ENCODE peak calls at places on chromosome 18, in five cellular contexts. G is OCI-LY7, W is AG04450, H is dorsolateral prefrontal cortex, M is neural progenitor cell. J is an unnamed sample.

GRCh38 chr18:23683671-23684070 is 5.6 kb upstream of the LAMA3 start:
- DNase-seq in G (no peak), W (no peak), H (no peak), M (no peak), J (no peak)

GRCh38 chr18:8177330-8178016 is 431.8 kb upstream of the RAB12 start:
- DNase-seq in G (no peak), W (no peak), H (no peak), M (peak), J (no peak)

GRCh38 chr18:56975276-56975675 is 171.6 kb upstream of the BOD1L2 start:
- DNase-seq in G (no peak), W (no peak), H (no peak), M (no peak), J (no peak)

GRCh38 chr18:57466307-57466706 is 31.1 kb downstream of the ONECUT2 start:
- DNase-seq in G (no peak), W (no peak), H (no peak), M (no peak), J (no peak)

GRCh38 chr18:79378416-79379250 is 17.1 kb upstream of the NFATC1 start:
- DNase-seq in G (peak), W (no peak), H (peak), M (peak), J (no peak)

GRCh38 chr18:23226930-23227728 is 91.8 kb downstream of the CABLES1 start:
- DNase-seq in G (no peak), W (peak), H (no peak), M (no peak), J (no peak)

GRCh38 chr18:26091047-26091630 is 726 bp upstream of the SS18 start:
- DNase-seq in G (peak), W (no peak), H (no peak), M (no peak), J (peak)

GRCh38 chr18:44748582-44748981 is 67.9 kb downstream of the SETBP1 start:
- DNase-seq in G (no peak), W (no peak), H (no peak), M (no peak), J (no peak)

GRCh38 chr18:74310411-74310810 is 5.2 kb upstream of the C18orf63 start:
- DNase-seq in G (peak), W (no peak), H (no peak), M (no peak), J (peak)

GRCh38 chr18:55326134-55326533 is 261.9 kb downstream of the TCF4 start:
- DNase-seq in G (peak), W (no peak), H (no peak), M (no peak), J (no peak)

GRCh38 chr18:8998481-8999217 is 103.8 kb upstream of the NDUFV2 start:
- DNase-seq in G (no peak), W (no peak), H (no peak), M (peak), J (no peak)

GRCh38 chr18:37456395-37456794 is 109.2 kb downstream of the CELF4 start:
- DNase-seq in G (no peak), W (no peak), H (no peak), M (no peak), J (no peak)

GRCh38 chr18:7388752-7389151 is 157.9 kb downstream of the LRRC30 start:
- DNase-seq in G (no peak), W (no peak), H (no peak), M (peak), J (no peak)

GRCh38 chr18:76463358-76463757 is 31.7 kb downstream of the ZNF516 start:
- DNase-seq in G (no peak), W (no peak), H (no peak), M (no peak), J (no peak)

GRCh38 chr18:79919089-79919488 is 32.4 kb downstream of the SLC66A2 start:
- DNase-seq in G (no peak), W (no peak), H (no peak), M (no peak), J (no peak)

GRCh38 chr18:79566841-79567370 is 112.7 kb upstream of the CTDP1 start:
- DNase-seq in G (no peak), W (no peak), H (peak), M (peak), J (no peak)

GRCh38 chr18:77046994-77047393 is 85.6 kb downstream of the MBP start:
- DNase-seq in G (no peak), W (no peak), H (no peak), M (no peak), J (no peak)

GRCh38 chr18:5728566-5728965 is 166.8 kb downstream of the TMEM200C start:
- DNase-seq in G (no peak), W (no peak), H (no peak), M (no peak), J (no peak)

GRCh38 chr18:74929110-74929509 is 279.8 kb downstream of the PTGR3 start:
- DNase-seq in G (no peak), W (no peak), H (no peak), M (no peak), J (no peak)

GRCh38 chr18:35355140-35355618 is 11.0 kb upstream of the ZNF24 start:
- DNase-seq in G (peak), W (peak), H (peak), M (peak), J (peak)
- H3K27ac ChIP-seq in G (no peak), W (no peak), H (peak), M (no peak), J (no peak)

GRCh38 chr18:48917579-48918101 is 33.1 kb downstream of the SMAD7 start:
- DNase-seq in G (no peak), W (no peak), H (no peak), M (no peak), J (no peak)

GRCh38 chr18:48919547-48919946 is 31.2 kb downstream of the SMAD7 start:
- DNase-seq in G (no peak), W (no peak), H (no peak), M (no peak), J (no peak)

GRCh38 chr18:48920408-48921038 is 30.2 kb downstream of the SMAD7 start:
- DNase-seq in G (no peak), W (no peak), H (no peak), M (peak), J (no peak)

GRCh38 chr18:48918156-48918555 is 32.6 kb downstream of the SMAD7 start:
- DNase-seq in G (peak), W (no peak), H (no peak), M (no peak), J (no peak)

DNA sequence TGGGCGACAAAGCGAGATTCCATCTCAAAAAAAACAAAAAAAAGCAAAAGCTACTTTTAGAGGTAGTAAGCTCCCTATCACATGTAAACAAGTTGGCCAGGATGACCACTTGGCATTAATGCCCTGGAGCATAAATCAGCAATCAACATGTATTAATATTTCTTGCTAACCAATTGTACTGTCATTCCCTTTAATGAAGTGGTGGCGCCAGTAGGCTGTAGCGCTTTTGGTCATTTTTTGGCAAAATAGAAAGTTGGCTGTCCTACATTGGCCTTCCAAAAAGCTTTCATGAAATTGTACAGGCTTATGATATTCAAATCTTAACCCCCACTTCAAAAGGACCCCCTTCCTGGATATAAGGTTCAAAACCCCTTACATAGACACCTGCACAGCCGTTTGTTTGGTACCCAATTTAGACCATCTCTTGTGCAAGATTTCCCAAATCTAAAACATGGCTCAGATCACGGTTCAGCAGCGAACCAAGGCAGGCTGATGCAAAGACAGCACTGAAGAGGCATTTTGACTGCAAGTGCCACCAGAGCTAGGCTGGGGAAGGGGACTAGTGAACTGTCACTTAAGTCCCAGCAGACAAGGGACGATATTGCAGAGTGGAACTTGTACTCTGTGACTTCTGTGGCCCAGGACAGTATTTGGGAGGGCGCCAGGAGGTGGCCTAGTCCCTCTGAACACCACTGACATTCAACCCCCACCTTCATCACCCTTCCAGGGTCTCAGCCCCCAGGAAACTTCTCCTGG is 31.9 kb downstream of the SMAD7 start:
- DNase-seq in G (peak), W (no peak), H (no peak), M (no peak), J (no peak)
- TF ChIP-seq CTCF in G (peak), W (no peak), H (no peak), M (no peak), J (no peak)

GRCh38 chr18:48828201-48828580 is 122.6 kb downstream of the SMAD7 start:
- DNase-seq in G (no peak), W (no peak), H (no peak), M (no peak), J (no peak)
- H3K4me3 ChIP-seq in G (no peak), W (no peak), H (no peak), M (peak), J (no peak)

GRCh38 chr18:48590678-48591077 is 51.8 kb downstream of the CTIF start:
- DNase-seq in G (no peak), W (peak), H (no peak), M (no peak), J (no peak)
- H3K27ac ChIP-seq in G (no peak), W (peak), H (peak), M (no peak), J (no peak)

GRCh38 chr18:21513292-21513691 is 87.2 kb downstream of the ESCO1 start:
- DNase-seq in G (no peak), W (no peak), H (no peak), M (no peak), J (no peak)

GRCh38 chr18:21509062-21509461 is 91.4 kb downstream of the ESCO1 start:
- DNase-seq in G (no peak), W (no peak), H (no peak), M (no peak), J (no peak)

GRCh38 chr18:21505231-21505630 is 95.3 kb downstream of the ESCO1 start:
- DNase-seq in G (no peak), W (no peak), H (no peak), M (no peak), J (no peak)

GRCh38 chr18:21513741-21514140 is 86.8 kb downstream of the ESCO1 start:
- DNase-seq in G (no peak), W (no peak), H (no peak), M (no peak), J (no peak)

GRCh38 chr18:21508302-21508701 is 92.2 kb downstream of the ESCO1 start:
- DNase-seq in G (no peak), W (no peak), H (no peak), M (no peak), J (no peak)
- TF ChIP-seq CTCF in G (no peak), W (no peak), H (no peak), M (no peak), J (no peak)

GRCh38 chr18:58911766-58912165 is 47.1 kb downstream of the ZNF532 start:
- DNase-seq in G (no peak), W (no peak), H (no peak), M (no peak), J (no peak)
- H3K4me3 ChIP-seq in G (no peak), W (no peak), H (no peak), M (no peak), J (no peak)

DNA sequence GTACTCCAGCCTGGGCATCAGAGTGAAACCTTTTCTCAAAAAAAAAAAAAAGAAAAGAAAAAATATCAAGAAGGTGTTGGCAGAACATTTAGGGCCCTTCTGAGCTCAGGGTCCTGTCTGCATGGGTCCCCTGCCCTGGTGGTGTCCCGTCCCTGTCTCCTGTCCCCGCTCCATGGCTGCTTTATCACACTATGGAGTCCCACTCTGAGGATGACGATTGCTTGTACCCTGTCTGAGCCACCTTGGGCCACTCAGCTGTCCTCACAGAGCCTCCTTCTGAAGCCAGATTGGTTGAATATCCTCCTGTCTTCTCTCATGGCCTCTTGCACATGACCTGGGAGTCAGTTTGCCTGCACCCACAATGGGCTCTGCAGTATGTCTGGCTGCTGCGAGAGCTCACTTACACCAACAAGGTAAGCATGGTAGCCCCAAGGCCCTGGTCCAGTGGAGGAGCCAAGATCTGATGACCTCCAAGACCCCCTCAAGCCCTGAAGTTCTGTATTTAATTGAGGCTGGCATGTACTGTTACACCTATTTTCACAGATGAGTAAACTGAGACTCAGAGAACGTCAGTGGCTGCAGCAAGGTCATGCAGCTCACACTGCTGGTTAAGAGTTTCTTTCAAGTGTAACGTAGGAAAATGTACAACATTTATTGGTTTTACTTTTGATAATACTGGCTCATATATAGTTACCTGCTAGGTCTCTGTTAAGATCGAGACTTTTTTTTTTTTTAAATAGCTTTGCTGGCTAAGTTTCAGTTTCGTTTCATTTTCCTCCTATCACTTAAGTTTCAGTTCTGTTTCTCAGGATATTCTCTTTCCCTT is 16.9 kb upstream of the ZCCHC2 start:
- DNase-seq in G (peak), W (no peak), H (no peak), M (no peak), J (no peak)
- H3K27ac ChIP-seq in G (peak), W (no peak), H (no peak), M (no peak), J (peak)

GRCh38 chr18:61582205-61582710 is 249.0 kb downstream of the CDH20 start:
- DNase-seq in G (no peak), W (no peak), H (no peak), M (no peak), J (no peak)
- TF ChIP-seq CTCF in G (peak), W (no peak), H (peak), M (no peak), J (peak)

DNA sequence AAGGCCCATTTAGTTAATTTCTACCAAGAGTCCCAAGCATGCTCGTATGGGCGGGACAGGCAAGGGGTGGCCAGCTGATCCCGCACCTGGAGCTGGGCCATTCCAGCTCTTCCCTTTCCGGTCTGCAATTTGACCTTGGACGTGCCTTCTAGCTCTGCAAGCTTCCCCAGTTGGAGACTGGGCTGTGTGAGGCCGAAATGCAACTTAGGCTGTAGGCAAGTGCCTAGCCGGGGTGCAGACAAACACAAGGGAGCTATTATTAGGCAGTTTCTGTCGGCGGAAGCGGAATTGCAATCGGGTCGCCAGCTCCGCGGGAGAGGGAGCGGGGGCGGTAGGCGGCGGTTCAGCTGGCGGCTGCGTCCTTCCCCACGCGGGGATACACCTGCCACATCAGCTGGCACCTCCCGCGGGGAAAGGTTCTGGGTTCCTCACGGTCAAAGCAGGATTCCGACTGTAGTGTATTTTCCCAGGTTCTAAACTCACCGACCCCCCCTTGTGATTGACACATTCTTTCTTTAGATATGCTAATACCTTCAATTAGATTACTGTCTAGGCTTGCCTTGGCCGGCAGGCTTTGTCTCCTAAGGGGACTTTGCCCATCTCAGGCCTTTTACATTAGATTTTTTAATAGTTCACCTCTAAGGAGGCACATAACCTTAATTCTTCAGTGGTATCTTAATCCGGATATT is 17.1 kb upstream of the ZNF532 start:
- DNase-seq in G (no peak), W (no peak), H (peak), M (peak), J (no peak)
- H3K4me3 ChIP-seq in G (no peak), W (no peak), H (peak), M (peak), J (no peak)